ENCODE peak calls at places on chromosomes 16 and 17, in five cellular contexts. One of them, this sample, is unnamed.
A peak's percentile ranks its signal among the peaks of the same experiment; 100 is the strongest.

GRCh38 chr16:20308266-20308665 is 19.0 kb downstream of the GP2 start:
- DNase-seq in PC-3: no peak
- DNase-seq in mammary epithelial cell: no peak
- DNase-seq in body of pancreas: peak; percentile 92
- DNase-seq in heart left ventricle: no peak
- DNase-seq in this sample: no peak

GRCh38 chr17:75318615-75319222 is 29.5 kb upstream of the SLC25A19 start:
- DNase-seq in body of pancreas: no peak
- DNase-seq in PC-3: no peak
- DNase-seq in heart left ventricle: no peak
- DNase-seq in mammary epithelial cell: no peak
- DNase-seq in this sample: no peak

GRCh38 chr16:26963109-26963508 is 103.6 kb upstream of the C16orf82 start:
- DNase-seq in PC-3: no peak
- DNase-seq in mammary epithelial cell: no peak
- DNase-seq in body of pancreas: no peak
- DNase-seq in heart left ventricle: no peak
- DNase-seq in this sample: no peak

GRCh38 chr17:82212331-82213250 is at the start of gene CCDC57:
- DNase-seq in PC-3: peak; percentile 76
- DNase-seq in mammary epithelial cell: peak; percentile 73
- DNase-seq in heart left ventricle: peak; percentile 92
- DNase-seq in body of pancreas: peak; percentile 85
- DNase-seq in this sample: peak; percentile 92

GRCh38 chr17:48930435-48930873 is 14.2 kb downstream of the SNF8 start:
- DNase-seq in PC-3: no peak
- DNase-seq in body of pancreas: no peak
- DNase-seq in mammary epithelial cell: no peak
- DNase-seq in heart left ventricle: no peak
- DNase-seq in this sample: peak; percentile 39

GRCh38 chr16:65480276-65480675 is 358.4 kb upstream of the CDH11 start:
- DNase-seq in PC-3: no peak
- DNase-seq in body of pancreas: no peak
- DNase-seq in mammary epithelial cell: no peak
- DNase-seq in heart left ventricle: no peak
- DNase-seq in this sample: no peak

GRCh38 chr16:57720142-57720575 is 15.4 kb upstream of the KATNB1 start:
- DNase-seq in body of pancreas: peak; percentile 84
- DNase-seq in heart left ventricle: no peak
- DNase-seq in PC-3: peak; percentile 54
- DNase-seq in mammary epithelial cell: peak; percentile 39
- DNase-seq in this sample: peak; percentile 72

GRCh38 chr16:30092373-30093010 is 768 bp upstream of the TBX6 start:
- DNase-seq in PC-3: peak; percentile 45
- DNase-seq in body of pancreas: peak; percentile 82
- DNase-seq in heart left ventricle: peak; percentile 90
- DNase-seq in mammary epithelial cell: no peak
- DNase-seq in this sample: peak; percentile 88

GRCh38 chr16:831571-832443 is 31.3 kb upstream of the GNG13 start:
- DNase-seq in mammary epithelial cell: no peak
- DNase-seq in heart left ventricle: no peak
- DNase-seq in body of pancreas: no peak
- DNase-seq in PC-3: no peak
- DNase-seq in this sample: no peak

GRCh38 chr17:53409588-53409987 is 413.1 kb upstream of the KIF2B start:
- DNase-seq in mammary epithelial cell: no peak
- DNase-seq in body of pancreas: no peak
- DNase-seq in heart left ventricle: no peak
- DNase-seq in PC-3: no peak
- DNase-seq in this sample: no peak

GRCh38 chr16:1535391-1536291 is 2.2 kb downstream of the TMEM204 start:
- DNase-seq in mammary epithelial cell: no peak
- DNase-seq in body of pancreas: no peak
- DNase-seq in heart left ventricle: peak; percentile 66
- DNase-seq in PC-3: no peak
- DNase-seq in this sample: peak; percentile 20

GRCh38 chr16:84785843-84786538 is 33.8 kb upstream of the CRISPLD2 start:
- DNase-seq in mammary epithelial cell: no peak
- DNase-seq in body of pancreas: peak; percentile 45
- DNase-seq in heart left ventricle: peak; percentile 69
- DNase-seq in PC-3: no peak
- DNase-seq in this sample: peak; percentile 90

GRCh38 chr16:1613240-1613639 is 1.1 kb downstream of the CRAMP1 start:
- DNase-seq in mammary epithelial cell: peak; percentile 14
- DNase-seq in heart left ventricle: no peak
- DNase-seq in body of pancreas: no peak
- DNase-seq in PC-3: peak; percentile 6
- DNase-seq in this sample: no peak

GRCh38 chr16:49924078-49924477 is 68.2 kb upstream of the ZNF423 start:
- DNase-seq in body of pancreas: no peak
- DNase-seq in mammary epithelial cell: no peak
- DNase-seq in PC-3: peak; percentile 4
- DNase-seq in heart left ventricle: no peak
- DNase-seq in this sample: peak; percentile 67

GRCh38 chr16:60675022-60675421 is 1361.2 kb downstream of the CDH8 start:
- DNase-seq in mammary epithelial cell: no peak
- DNase-seq in PC-3: no peak
- DNase-seq in body of pancreas: no peak
- DNase-seq in heart left ventricle: no peak
- DNase-seq in this sample: no peak

GRCh38 chr16:12098429-12099310 is 122.1 kb downstream of the SNX29 start:
- DNase-seq in PC-3: no peak
- DNase-seq in heart left ventricle: no peak
- DNase-seq in body of pancreas: no peak
- DNase-seq in mammary epithelial cell: no peak
- DNase-seq in this sample: no peak

GRCh38 chr16:468072-468821 is 42.8 kb downstream of the RAB11FIP3 start:
- DNase-seq in body of pancreas: no peak
- DNase-seq in heart left ventricle: no peak
- DNase-seq in mammary epithelial cell: no peak
- DNase-seq in PC-3: no peak
- DNase-seq in this sample: no peak

GRCh38 chr17:35666070-35666469 is 65.4 kb upstream of the RASL10B start:
- DNase-seq in mammary epithelial cell: no peak
- DNase-seq in PC-3: no peak
- DNase-seq in body of pancreas: no peak
- DNase-seq in heart left ventricle: no peak
- DNase-seq in this sample: no peak

DNA sequence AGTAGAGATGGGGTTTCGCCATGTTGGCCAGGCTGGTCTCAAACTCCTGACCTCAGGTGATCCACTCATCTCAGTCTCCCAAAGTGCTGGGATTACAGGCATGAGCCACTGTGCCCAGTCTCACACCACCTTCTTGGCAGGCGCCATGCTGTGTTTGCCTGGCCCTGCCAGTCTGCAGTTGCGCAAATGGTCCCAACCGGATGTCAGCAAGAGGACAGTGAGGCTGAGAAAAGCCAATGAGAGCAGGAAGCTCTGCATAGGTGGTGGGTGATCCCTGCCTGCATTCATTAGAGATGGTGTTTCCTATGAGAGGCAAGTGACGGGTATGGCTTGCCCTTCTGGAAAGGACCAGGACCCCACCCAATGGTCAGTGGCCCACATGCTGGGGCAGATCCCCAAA is 59.3 kb downstream of the PECAM1 start:
- DNase-seq in mammary epithelial cell: no peak
- DNase-seq in PC-3: no peak
- DNase-seq in heart left ventricle: no peak
- DNase-seq in body of pancreas: peak; percentile 23
- DNase-seq in this sample: no peak
- H3K4me1 ChIP-seq in mammary epithelial cell: peaks cover 24% of the 10 kb centered on the region
- H3K4me1 ChIP-seq in PC-3: peaks cover 84% of the 10 kb centered on the region
- H3K4me1 ChIP-seq in heart left ventricle: peaks cover 83% of the 10 kb centered on the region
- H3K4me1 ChIP-seq in body of pancreas: no peaks in the 10 kb centered on the region
- H3K4me1 ChIP-seq in this sample: peaks cover 20% of the 10 kb centered on the region

DNA sequence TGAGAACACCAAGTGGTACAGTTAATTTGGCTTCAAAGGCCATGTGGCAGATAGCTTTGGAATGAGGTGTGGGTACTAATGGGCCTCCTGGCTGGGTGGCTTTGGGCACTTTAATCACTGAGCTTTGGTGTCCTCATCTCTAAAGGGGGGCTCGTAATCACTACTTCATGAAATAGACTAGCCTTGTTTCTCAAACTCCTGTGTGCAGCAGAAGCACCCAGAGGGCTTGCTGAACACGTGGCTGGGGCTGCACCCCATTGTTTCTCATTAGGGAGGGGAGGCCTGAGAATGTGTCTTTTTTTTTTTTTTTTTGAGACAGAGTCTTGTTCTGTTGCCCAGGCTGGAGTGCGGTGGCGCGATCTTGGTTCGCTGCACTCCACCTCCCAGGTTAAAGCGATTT is 5.8 kb downstream of the EPN2 start:
- DNase-seq in body of pancreas: no peak
- DNase-seq in PC-3: no peak
- DNase-seq in heart left ventricle: no peak
- DNase-seq in mammary epithelial cell: no peak
- DNase-seq in this sample: no peak
- H3K4me3 ChIP-seq in body of pancreas: no peak overlapping the region
- H3K4me3 ChIP-seq in PC-3: no peak overlapping the region
- H3K4me3 ChIP-seq in heart left ventricle: no peak overlapping the region
- H3K4me3 ChIP-seq in mammary epithelial cell: no peak overlapping the region
- H3K4me3 ChIP-seq in this sample: no peak overlapping the region

GRCh38 chr16:3458852-3459361 is 15.4 kb downstream of the NAA60 start:
- DNase-seq in body of pancreas: peak; percentile 84
- DNase-seq in mammary epithelial cell: no peak
- DNase-seq in heart left ventricle: no peak
- DNase-seq in PC-3: peak; percentile 17
- DNase-seq in this sample: no peak

GRCh38 chr16:3461120-3461519 is 17.6 kb downstream of the NAA60 start:
- DNase-seq in body of pancreas: no peak
- DNase-seq in PC-3: no peak
- DNase-seq in mammary epithelial cell: no peak
- DNase-seq in heart left ventricle: no peak
- DNase-seq in this sample: no peak

GRCh38 chr16:3460121-3460520 is 16.6 kb downstream of the NAA60 start:
- DNase-seq in heart left ventricle: no peak
- DNase-seq in PC-3: no peak
- DNase-seq in body of pancreas: no peak
- DNase-seq in mammary epithelial cell: no peak
- DNase-seq in this sample: no peak

GRCh38 chr16:3459401-3460090 is 16.1 kb downstream of the NAA60 start:
- DNase-seq in body of pancreas: no peak
- DNase-seq in PC-3: peak; percentile 3
- DNase-seq in heart left ventricle: no peak
- DNase-seq in mammary epithelial cell: no peak
- DNase-seq in this sample: no peak

DNA sequence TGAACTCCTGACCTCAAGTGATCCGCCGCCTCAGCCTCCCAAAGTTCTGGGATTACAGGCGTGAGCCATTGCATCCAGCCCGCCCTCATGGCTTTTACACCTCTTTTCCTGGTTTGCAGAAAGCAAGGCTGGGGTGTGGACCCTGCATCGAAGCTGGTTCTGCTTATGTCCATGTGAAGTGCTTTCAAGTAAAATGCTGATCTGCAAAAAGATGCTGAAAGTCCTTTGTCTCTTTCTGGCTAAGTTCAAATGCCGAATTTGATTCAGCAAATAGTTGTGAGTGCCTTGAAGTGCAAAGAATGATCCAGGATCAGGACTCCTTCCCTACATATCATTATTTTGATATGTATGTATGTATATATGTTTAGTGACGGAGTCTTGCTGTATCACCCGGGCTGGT is 17.1 kb downstream of the NAA60 start:
- DNase-seq in body of pancreas: no peak
- DNase-seq in mammary epithelial cell: no peak
- DNase-seq in heart left ventricle: no peak
- DNase-seq in PC-3: no peak
- DNase-seq in this sample: no peak
- H3K4me1 ChIP-seq in body of pancreas: peaks cover 69% of the 10 kb centered on the region
- H3K4me1 ChIP-seq in mammary epithelial cell: peaks cover 11% of the 10 kb centered on the region
- H3K4me1 ChIP-seq in heart left ventricle: peaks cover 68% of the 10 kb centered on the region
- H3K4me1 ChIP-seq in PC-3: peaks cover 23% of the 10 kb centered on the region
- H3K4me1 ChIP-seq in this sample: peaks cover 8% of the 10 kb centered on the region

DNA sequence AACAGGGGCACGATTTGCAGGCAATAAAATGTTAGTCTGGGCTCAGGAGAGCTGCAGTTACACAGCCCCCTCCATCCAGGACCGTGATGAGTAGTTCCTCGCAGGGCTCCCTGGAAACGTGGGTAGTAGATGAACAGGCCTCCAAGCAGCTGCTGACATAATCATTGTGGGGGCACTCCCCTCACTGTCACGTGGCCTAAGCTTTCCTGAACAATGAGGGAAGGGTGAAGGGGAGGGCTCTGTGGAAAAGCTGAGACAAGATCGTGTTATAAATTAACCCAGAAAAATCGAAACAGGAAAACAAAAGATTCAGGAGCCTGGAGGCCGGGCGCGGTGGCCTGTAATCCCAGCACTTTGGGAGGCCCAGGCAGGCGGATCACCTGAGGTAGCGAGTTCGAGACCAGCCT is 1.3 kb upstream of the PER1 start:
- DNase-seq in heart left ventricle: peak; percentile 67
- DNase-seq in mammary epithelial cell: peak; percentile 94
- DNase-seq in PC-3: peak; percentile 33
- DNase-seq in body of pancreas: peak; percentile 97
- DNase-seq in this sample: no peak
- H3K4me3 ChIP-seq in heart left ventricle: peak overlapping the region; percentile 15
- H3K4me3 ChIP-seq in mammary epithelial cell: peak overlapping the region; percentile 40
- H3K4me3 ChIP-seq in PC-3: peak overlapping the region; percentile 49
- H3K4me3 ChIP-seq in body of pancreas: no peak overlapping the region
- H3K4me3 ChIP-seq in this sample: no peak overlapping the region

This sample was measured in BE2C.